ENCODE peak calls at places on chromosome 14, in eight cellular contexts. T is tibial nerve; H is epithelial cell of esophagus; Y is CD8-positive, alpha-beta memory T cell; X is lower lobe of right lung; W is right atrium auricular region; J is mesenchymal stem cell; M is foreskin fibroblast. Q is an unnamed sample.

GRCh38 chr14:20690848-20691640 is 2.5 kb downstream of the ANG start:
- DNase-seq in T (peak), H (peak), Y (no peak), X (no peak), W (peak), J (peak), M (peak), Q (no peak)

GRCh38 chr14:51431033-51431709 is 191.1 kb downstream of the TMX1 start:
- DNase-seq in T (no peak), H (peak), Y (no peak), X (no peak), W (no peak), J (no peak), M (no peak), Q (no peak)

GRCh38 chr14:95338436-95338835 is 18.7 kb upstream of the CLMN start:
- DNase-seq in T (no peak), H (no peak), Y (no peak), X (no peak), W (no peak), J (no peak), M (no peak), Q (no peak)

GRCh38 chr14:21525995-21526671 is at the start of gene SALL2:
- DNase-seq in T (peak), H (peak), Y (peak), X (peak), W (peak), J (peak), M (peak), Q (peak)

GRCh38 chr14:54772451-54772881 is 130.2 kb downstream of the GCH1 start:
- DNase-seq in T (no peak), H (peak), Y (no peak), X (no peak), W (no peak), J (peak), M (peak), Q (no peak)

GRCh38 chr14:61992139-61992538 is 229.9 kb downstream of the SNAPC1 start:
- DNase-seq in T (no peak), H (no peak), Y (no peak), X (no peak), W (no peak), J (no peak), M (no peak), Q (no peak)

GRCh38 chr14:31391977-31392503 is 28.3 kb downstream of the HEATR5A start:
- DNase-seq in T (no peak), H (no peak), Y (no peak), X (no peak), W (no peak), J (no peak), M (no peak), Q (no peak)

GRCh38 chr14:77098470-77099353 is 654 bp downstream of the CIPC start:
- DNase-seq in T (peak), H (peak), Y (no peak), X (peak), W (peak), J (no peak), M (no peak), Q (peak)

GRCh38 chr14:68864301-68864810 is 71.5 kb upstream of the ZFP36L1 start:
- DNase-seq in T (no peak), H (no peak), Y (no peak), X (no peak), W (no peak), J (no peak), M (no peak), Q (no peak)

GRCh38 chr14:100589071-100589759 is 2.0 kb upstream of the BEGAIN start:
- DNase-seq in T (no peak), H (no peak), Y (no peak), X (no peak), W (no peak), J (no peak), M (no peak), Q (peak)

GRCh38 chr14:100588671-100589070 is 1.5 kb upstream of the BEGAIN start:
- DNase-seq in T (no peak), H (no peak), Y (no peak), X (peak), W (no peak), J (no peak), M (no peak), Q (no peak)

GRCh38 chr14:100587248-100587762 is at the start of gene BEGAIN:
- DNase-seq in T (no peak), H (no peak), Y (no peak), X (no peak), W (no peak), J (no peak), M (no peak), Q (peak)

GRCh38 chr14:100586520-100587247 is 533 bp downstream of the BEGAIN start:
- DNase-seq in T (no peak), H (peak), Y (no peak), X (peak), W (no peak), J (no peak), M (no peak), Q (peak)

DNA sequence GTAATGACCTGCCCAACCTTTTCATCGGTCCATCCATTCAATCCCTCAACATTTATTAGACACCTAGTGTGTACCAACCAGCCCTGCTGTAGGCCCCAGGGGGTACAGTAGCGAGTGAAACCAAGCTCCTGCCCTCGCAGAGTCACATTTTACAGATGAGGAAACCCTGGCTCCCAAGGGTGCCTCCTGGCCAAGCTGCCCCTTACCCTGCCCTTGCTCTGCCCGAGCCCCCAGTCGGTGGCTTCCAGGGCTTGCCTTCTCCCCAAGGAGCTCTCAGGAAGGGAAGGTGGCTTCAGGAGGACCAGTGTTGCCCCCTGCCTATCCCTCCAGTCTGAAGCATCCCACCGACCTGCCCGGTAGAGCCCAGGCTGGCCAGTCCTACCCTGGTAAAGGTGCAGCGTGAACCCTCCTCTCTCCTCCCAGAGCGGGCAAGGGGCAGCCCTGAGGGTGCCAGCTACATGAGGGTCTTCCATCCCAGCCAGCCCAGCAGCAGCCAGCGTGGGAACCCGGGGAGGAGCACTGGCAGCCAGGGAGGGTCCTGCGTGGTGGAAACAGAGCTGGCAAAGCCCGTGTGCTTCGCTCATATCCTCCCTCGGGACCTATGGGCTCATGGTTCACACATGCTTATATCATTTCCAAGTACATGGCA is 670 bp upstream of the BEGAIN start:
- DNase-seq in T (no peak), H (no peak), Y (no peak), X (peak), W (no peak), J (no peak), M (no peak), Q (peak)
- H3K4me3 ChIP-seq in T (no peak), H (no peak), Y (no peak), X (no peak), W (no peak), J (no peak), M (no peak), Q (no peak)

GRCh38 chr14:49584058-49584457 is 2.1 kb downstream of the RPS29 start:
- DNase-seq in T (no peak), H (no peak), Y (no peak), X (no peak), W (no peak), J (no peak), M (no peak), Q (no peak)
- H3K4me3 ChIP-seq in T (no peak), H (peak), Y (no peak), X (peak), W (no peak), J (peak), M (peak), Q (peak)

GRCh38 chr14:102510616-102511520 is 1.3 kb upstream of the ANKRD9 start:
- DNase-seq in T (no peak), H (peak), Y (no peak), X (no peak), W (no peak), J (no peak), M (no peak), Q (peak)
- H3K4me3 ChIP-seq in T (peak), H (peak), Y (peak), X (peak), W (peak), J (peak), M (no peak), Q (peak)

DNA sequence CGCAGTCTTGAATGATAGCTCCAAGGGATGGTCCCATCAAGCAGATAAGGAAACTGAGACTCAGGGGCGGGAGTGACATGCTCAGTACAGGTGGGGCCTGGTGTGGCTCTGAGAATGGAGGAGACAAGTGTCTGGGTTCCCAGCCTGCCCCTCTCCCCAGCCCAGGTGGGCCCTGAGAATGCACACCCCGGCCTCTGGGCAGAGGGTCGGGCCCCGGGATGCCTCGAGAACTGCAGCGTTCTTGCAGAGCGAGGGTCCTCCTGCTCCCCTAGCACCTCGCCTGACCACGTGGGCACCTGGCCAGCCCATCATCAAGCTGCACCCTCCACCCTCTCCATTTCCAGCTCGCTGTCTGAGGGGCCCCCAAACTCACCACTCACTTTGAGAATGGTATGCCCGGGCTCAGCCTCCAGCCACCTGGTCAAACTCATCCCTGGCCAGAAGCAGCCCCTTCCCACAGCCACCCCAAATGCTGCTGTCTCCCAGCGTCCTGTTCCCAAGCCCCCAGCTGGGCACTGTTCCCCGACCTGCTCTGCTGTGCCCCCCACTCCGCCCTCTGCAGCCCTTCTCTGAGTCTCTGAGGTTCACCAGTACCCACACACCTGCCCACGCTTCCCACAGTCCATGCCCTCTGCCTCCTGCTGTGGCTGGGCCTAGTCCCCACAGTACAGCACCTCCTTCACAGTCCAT is 44.3 kb downstream of the CYP46A1 start:
- DNase-seq in T (no peak), H (no peak), Y (no peak), X (peak), W (peak), J (no peak), M (no peak), Q (peak)
- H3K4me3 ChIP-seq in T (no peak), H (no peak), Y (no peak), X (no peak), W (no peak), J (no peak), M (no peak), Q (no peak)

GRCh38 chr14:104970231-104971068 is 7.7 kb downstream of the AHNAK2 start:
- DNase-seq in T (peak), H (peak), Y (no peak), X (peak), W (peak), J (peak), M (peak), Q (peak)
- H3K4me3 ChIP-seq in T (no peak), H (peak), Y (no peak), X (peak), W (no peak), J (peak), M (peak), Q (peak)

DNA sequence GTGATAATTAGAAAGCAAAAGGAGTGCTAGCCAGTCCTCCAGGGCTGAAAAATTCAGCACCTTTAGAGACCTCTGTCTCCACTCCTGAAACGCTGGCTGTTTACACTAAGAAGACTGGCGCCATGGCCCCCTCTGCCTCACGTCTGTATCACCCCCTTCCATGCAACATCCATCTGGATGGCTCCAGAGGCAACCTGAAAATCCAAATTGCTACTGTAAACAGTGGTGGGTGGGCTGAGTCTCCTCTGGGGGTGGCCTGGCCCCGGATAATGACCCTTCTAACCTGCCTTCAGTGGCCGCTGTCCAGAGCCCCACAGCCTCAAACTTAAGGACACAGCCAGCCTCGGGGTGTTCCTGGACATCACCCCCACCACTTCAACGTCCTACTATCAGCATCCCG is 1.4 kb downstream of the PRKD1 start:
- DNase-seq in T (no peak), H (no peak), Y (no peak), X (no peak), W (no peak), J (no peak), M (no peak), Q (no peak)
- H3K4me3 ChIP-seq in T (peak), H (no peak), Y (no peak), X (peak), W (peak), J (peak), M (peak), Q (peak)

GRCh38 chr14:34933301-34933700 is 49.5 kb upstream of the SRP54 start:
- DNase-seq in T (no peak), H (no peak), Y (no peak), X (no peak), W (no peak), J (no peak), M (peak), Q (no peak)

GRCh38 chr14:34931206-34931605 is 51.6 kb upstream of the SRP54 start:
- DNase-seq in T (no peak), H (peak), Y (no peak), X (no peak), W (no peak), J (no peak), M (peak), Q (no peak)

GRCh38 chr14:34935552-34935951 is 47.2 kb upstream of the SRP54 start:
- DNase-seq in T (no peak), H (no peak), Y (no peak), X (no peak), W (no peak), J (no peak), M (no peak), Q (no peak)

GRCh38 chr14:34926552-34926951 is 51.4 kb upstream of the BAZ1A start:
- DNase-seq in T (no peak), H (no peak), Y (no peak), X (no peak), W (no peak), J (no peak), M (peak), Q (no peak)

GRCh38 chr14:34930591-34931069 is 52.2 kb upstream of the SRP54 start:
- DNase-seq in T (no peak), H (no peak), Y (no peak), X (no peak), W (no peak), J (no peak), M (no peak), Q (no peak)
- H3K4me3 ChIP-seq in T (no peak), H (no peak), Y (peak), X (no peak), W (no peak), J (no peak), M (no peak), Q (no peak)

GRCh38 chr14:26204362-26204953 is 393.4 kb downstream of the NOVA1 start:
- DNase-seq in T (no peak), H (no peak), Y (no peak), X (no peak), W (no peak), J (peak), M (no peak), Q (no peak)
- H3K4me3 ChIP-seq in T (peak), H (peak), Y (no peak), X (peak), W (peak), J (peak), M (peak), Q (peak)